ENCODE peak calls at places on chromosomes 3 and 15, in four cellular contexts. P, T, F and R are unnamed samples.
A peak's percentile ranks its signal among the peaks of the same experiment; 100 is the strongest.

GRCh38 chr3:61985020-61985419 is 388.3 kb downstream of the FEZF2 start:
- DNase-seq in P (peak; percentile 87), F (no peak), T (no peak), R (no peak)

GRCh38 chr15:83745771-83746170 is 91.8 kb downstream of the ADAMTSL3 start:
- DNase-seq in P (no peak), F (no peak), T (no peak), R (no peak)

GRCh38 chr3:14536055-14536815 is 3.9 kb downstream of the GRIP2 start:
- DNase-seq in F (no peak), P (no peak), T (no peak), R (no peak)

GRCh38 chr15:95875141-95875643 is 455.3 kb upstream of the NR2F2 start:
- DNase-seq in P (peak; percentile 74), T (no peak), F (no peak), R (peak; percentile 88)

GRCh38 chr15:97501291-97501690 is 459.2 kb upstream of the ARRDC4 start:
- DNase-seq in T (no peak), F (no peak), P (no peak), R (peak; percentile 74)

GRCh38 chr15:80480171-80480811 is 76.1 kb downstream of the ARNT2 start:
- DNase-seq in F (no peak), T (no peak), P (no peak), R (no peak)

GRCh38 chr15:78640840-78641733 is at the start of gene CHRNB4:
- DNase-seq in F (no peak), T (no peak), P (no peak), R (no peak)

GRCh38 chr3:113602836-113603235 is 70.5 kb downstream of the SIDT1 start:
- DNase-seq in P (no peak), T (no peak), F (no peak), R (no peak)

GRCh38 chr3:95752199-95752598 is 1062.2 kb upstream of the EPHA6 start:
- DNase-seq in F (no peak), P (no peak), T (no peak), R (no peak)

GRCh38 chr3:3200632-3201212 is 21.2 kb upstream of the CRBN start:
- DNase-seq in P (peak; percentile 17), T (no peak), F (peak; percentile 34), R (peak; percentile 85)

GRCh38 chr15:88897456-88898194 is 2.3 kb upstream of the HAPLN3 start:
- DNase-seq in P (no peak), F (no peak), T (peak; percentile 68), R (peak; percentile 12)

GRCh38 chr3:14491396-14492190 is 48.5 kb downstream of the GRIP2 start:
- DNase-seq in T (no peak), P (no peak), F (no peak), R (no peak)

GRCh38 chr15:70235347-70235746 is 137.6 kb upstream of the TLE3 start:
- DNase-seq in P (no peak), T (no peak), F (no peak), R (no peak)

GRCh38 chr3:127459205-127459604 is 131.3 kb downstream of the TPRA1 start:
- DNase-seq in F (no peak), T (no peak), P (no peak), R (no peak)